ENCODE peak calls at places on chromosomes 3 and 15, in seven cellular contexts. I, J, Y, P, Z, O and N are unnamed samples.

GRCh38 chr3:18189651-18190050 is 235.5 kb downstream of the SATB1 start:
- DNase-seq in I (no peak), J (no peak), Y (no peak), P (no peak), Z (no peak), O (no peak), N (no peak)

GRCh38 chr3:194871143-194871863 is 185.6 kb downstream of the FAM43A start:
- DNase-seq in I (no peak), J (no peak), Y (peak), P (peak), Z (peak), O (no peak), N (peak)

GRCh38 chr3:141690366-141691072 is 47.6 kb upstream of the RNF7 start:
- DNase-seq in I (peak), J (no peak), Y (no peak), P (no peak), Z (no peak), O (no peak), N (no peak)

GRCh38 chr15:41825572-41826535 is 2.0 kb upstream of the JMJD7 start:
- DNase-seq in I (no peak), J (no peak), Y (no peak), P (no peak), Z (no peak), O (no peak), N (no peak)

GRCh38 chr3:183409219-183409618 is 19.2 kb downstream of the MCF2L2 start:
- DNase-seq in I (no peak), J (no peak), Y (no peak), P (no peak), Z (no peak), O (no peak), N (no peak)

GRCh38 chr3:117130222-117130621 is 420.6 kb downstream of the TUSC7 start:
- DNase-seq in I (no peak), J (no peak), Y (no peak), P (no peak), Z (no peak), O (no peak), N (no peak)

GRCh38 chr15:62845239-62846126 is 197.1 kb upstream of the TPM1 start:
- DNase-seq in I (peak), J (peak), Y (no peak), P (no peak), Z (no peak), O (peak), N (no peak)

GRCh38 chr15:65081270-65081669 is 4.7 kb downstream of the KBTBD13 start:
- DNase-seq in I (no peak), J (no peak), Y (no peak), P (no peak), Z (no peak), O (no peak), N (no peak)

GRCh38 chr15:79923068-79923514 is 26.3 kb upstream of the MTHFS start:
- DNase-seq in I (no peak), J (peak), Y (peak), P (peak), Z (peak), O (peak), N (peak)

GRCh38 chr3:23202921-23203650 is at the start of gene UBE2E2:
- DNase-seq in I (no peak), J (no peak), Y (peak), P (peak), Z (peak), O (peak), N (peak)

GRCh38 chr3:171286580-171287249 is 173.5 kb downstream of the TNIK start:
- DNase-seq in I (no peak), J (peak), Y (no peak), P (peak), Z (no peak), O (no peak), N (no peak)

GRCh38 chr3:125043599-125044151 is 12.1 kb downstream of the HEG1 start:
- DNase-seq in I (no peak), J (no peak), Y (no peak), P (peak), Z (peak), O (peak), N (peak)
- TF ChIP-seq POLR2AphosphoS5 in I (no peak), J (no peak), Y (no peak), P (peak), Z (peak), O (no peak), N (no peak)

GRCh38 chr3:69201658-69202057 is 79.3 kb upstream of the LMOD3 start:
- DNase-seq in I (no peak), J (no peak), Y (no peak), P (peak), Z (peak), O (no peak), N (no peak)
- TF ChIP-seq POLR2A in I (no peak), J (no peak), Y (no peak), P (no peak), Z (no peak), O (no peak), N (no peak)

DNA sequence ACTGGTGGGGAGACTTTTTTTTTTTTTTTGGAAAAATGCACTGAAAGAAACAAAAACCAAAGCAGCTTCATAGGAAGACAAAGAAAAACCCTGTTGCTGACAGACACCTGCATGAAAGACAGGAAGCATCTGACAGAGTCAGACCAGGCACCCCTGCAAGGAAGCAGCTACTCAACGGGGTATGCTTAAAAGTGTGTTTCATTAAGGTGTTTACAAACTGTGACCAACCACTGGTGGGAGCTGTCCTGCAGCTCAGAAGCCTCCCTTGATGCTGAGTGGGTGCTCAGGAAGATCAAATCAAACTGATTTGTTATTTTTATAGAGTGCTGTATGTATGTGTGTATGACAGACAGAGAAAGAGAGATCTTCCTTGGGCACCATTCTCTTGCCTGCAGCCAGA is 34.7 kb upstream of the AGBL1 start:
- DNase-seq in I (no peak), J (no peak), Y (no peak), P (no peak), Z (no peak), O (no peak), N (no peak)
- TF ChIP-seq CTCF in I (no peak), J (no peak), Y (no peak), P (no peak), Z (no peak), O (no peak), N (no peak)

GRCh38 chr15:70863450-70864218 is 9.7 kb upstream of the LARP6 start:
- DNase-seq in I (no peak), J (peak), Y (no peak), P (no peak), Z (no peak), O (no peak), N (no peak)
- TF ChIP-seq POLR2AphosphoS5 in I (no peak), J (no peak), Y (no peak), P (no peak), Z (no peak), O (no peak), N (no peak)

DNA sequence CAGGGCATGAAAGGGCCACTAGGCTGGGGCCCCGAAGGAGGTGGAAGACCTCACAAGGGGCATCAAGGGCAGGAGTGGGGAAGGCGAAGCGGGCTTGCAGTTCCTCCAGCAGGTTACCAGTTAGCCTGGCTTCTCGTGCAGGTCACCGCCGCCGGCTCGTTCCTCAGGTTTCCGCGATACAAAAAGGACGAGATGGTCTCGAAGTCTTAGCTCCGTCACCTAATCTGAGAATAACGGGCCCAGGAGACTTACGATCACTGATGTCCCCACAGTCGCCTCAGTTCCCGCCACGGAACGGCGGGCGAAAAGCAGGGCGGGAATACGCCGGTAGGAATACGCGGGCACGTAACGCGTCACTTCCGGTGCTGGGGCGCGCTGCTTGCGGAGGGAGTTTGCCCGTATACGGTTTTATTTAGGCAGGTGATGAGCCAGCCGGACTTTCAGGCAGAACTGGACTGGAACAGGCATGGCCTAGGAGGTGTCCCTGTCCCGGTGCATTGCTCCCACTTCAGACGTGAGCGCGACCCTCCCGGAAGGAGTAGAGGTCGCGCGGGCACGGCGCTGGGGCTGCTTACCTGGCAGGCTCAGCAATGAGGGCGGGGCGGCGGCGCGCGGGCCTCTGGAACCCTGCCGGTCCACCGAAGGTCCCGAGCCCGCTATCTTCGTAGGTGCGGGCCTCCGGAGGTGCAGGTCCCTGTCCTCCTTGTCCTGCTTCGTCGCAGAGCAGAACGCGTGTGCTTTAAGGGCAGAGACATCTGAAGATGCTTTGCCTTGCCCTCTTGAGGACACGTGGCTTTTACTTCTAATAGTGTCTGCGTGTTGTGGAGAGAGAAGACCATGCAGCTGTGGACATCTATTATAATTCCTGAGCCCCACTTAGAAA is at the start of gene RFC4:
- DNase-seq in I (peak), J (peak), Y (peak), P (peak), Z (peak), O (peak), N (peak)
- TF ChIP-seq POLR2A in I (no peak), J (peak), Y (peak), P (peak), Z (no peak), O (no peak), N (no peak)